ENCODE peak calls at places on chromosomes 7 and 10, in five cellular contexts. C is PC-9, V is psoas muscle, G is Peyer's patch, E is PC-3. H is an unnamed sample.

GRCh38 chr7:100127866-100128601 is 1.3 kb downstream of the MBLAC1 start:
- DNase-seq in V (peak; percentile 61), C (no peak), E (peak; percentile 14), G (peak; percentile 57), H (no peak)

GRCh38 chr10:79406683-79407396 is 38.6 kb downstream of the ZCCHC24 start:
- DNase-seq in C (no peak), G (no peak), V (peak; percentile 54), E (no peak), H (no peak)

GRCh38 chr10:31157125-31157983 is 125.7 kb upstream of the ZNF438 start:
- DNase-seq in C (no peak), E (no peak), G (no peak), V (peak; percentile 76), H (no peak)

GRCh38 chr7:3266240-3266639 is 34.8 kb upstream of the SDK1 start:
- DNase-seq in G (no peak), V (no peak), E (no peak), C (no peak), H (no peak)

GRCh38 chr10:122040786-122041185 is 51.8 kb downstream of the TACC2 start:
- DNase-seq in G (no peak), C (no peak), E (no peak), V (no peak), H (no peak)

GRCh38 chr7:801940-802364 is 30.3 kb upstream of the SUN1 start:
- DNase-seq in V (peak; percentile 73), G (peak; percentile 72), E (no peak), C (peak; percentile 66), H (peak; percentile 73)

GRCh38 chr7:40947546-40947945 is 755.3 kb downstream of the INHBA start:
- DNase-seq in C (no peak), G (no peak), V (no peak), E (no peak), H (no peak)

GRCh38 chr7:5709347-5709950 is 72.0 kb downstream of the RNF216 start:
- DNase-seq in G (no peak), C (no peak), E (no peak), V (no peak), H (no peak)

GRCh38 chr7:45710271-45711160 is 136.3 kb downstream of the ADCY1 start:
- DNase-seq in E (no peak), G (no peak), V (no peak), C (no peak), H (peak; percentile 62)

GRCh38 chr10:114720685-114721278 is 62.7 kb upstream of the ABLIM1 start:
- DNase-seq in G (no peak), E (no peak), C (no peak), V (no peak), H (no peak)

GRCh38 chr7:151687523-151688235 is 168.0 kb upstream of the RHEB start:
- DNase-seq in V (peak; percentile 74), G (peak; percentile 77), E (peak; percentile 99), C (peak; percentile 99), H (peak; percentile 93)

GRCh38 chr10:103676851-103677417 is 178.4 kb downstream of the SH3PXD2A start:
- DNase-seq in V (peak; percentile 81), E (no peak), C (no peak), G (peak; percentile 66), H (peak; percentile 90)

GRCh38 chr10:111820471-111820870 is 363.1 kb downstream of the GPAM start:
- DNase-seq in V (no peak), C (no peak), G (no peak), E (no peak), H (no peak)

GRCh38 chr10:8137726-8138125 is 83.2 kb downstream of the GATA3 start:
- DNase-seq in G (no peak), V (no peak), C (no peak), E (no peak), H (no peak)

GRCh38 chr7:159023746-159024145 is 120.9 kb downstream of the VIPR2 start:
- DNase-seq in C (no peak), E (no peak), V (no peak), G (peak; percentile 38), H (peak; percentile 38)

GRCh38 chr10:73246783-73247508 is at the start of gene DNAJC9:
- DNase-seq in E (peak; percentile 100), G (peak; percentile 99), V (peak; percentile 98), C (peak; percentile 99), H (peak; percentile 96)

GRCh38 chr10:36256905-36257304 is 614.8 kb upstream of the FZD8 start:
- DNase-seq in G (no peak), C (no peak), E (peak; percentile 84), V (no peak), H (no peak)

GRCh38 chr7:145152589-145152988 is 316.7 kb upstream of the TPK1 start:
- DNase-seq in G (no peak), E (no peak), V (no peak), C (no peak), H (no peak)

GRCh38 chr7:98056580-98056979 is 50.1 kb upstream of the LMTK2 start:
- DNase-seq in E (no peak), G (no peak), V (no peak), C (no peak), H (no peak)

GRCh38 chr7:44541-44896 is 147.9 kb upstream of the FAM20C start:
- DNase-seq in G (peak; percentile 22), C (no peak), V (peak; percentile 11), E (no peak), H (no peak)

GRCh38 chr7:106056513-106057203 is 55.5 kb downstream of the SYPL1 start:
- DNase-seq in V (peak; percentile 82), G (peak; percentile 88), C (peak; percentile 66), E (peak; percentile 92), H (peak; percentile 76)

GRCh38 chr10:11931038-11931437 is 107.9 kb downstream of the PROSER2 start:
- DNase-seq in G (no peak), V (no peak), E (no peak), C (no peak), H (no peak)

GRCh38 chr7:77315102-77315501 is 101.0 kb downstream of the GSAP start:
- DNase-seq in C (no peak), V (peak; percentile 61), G (no peak), E (no peak), H (no peak)

GRCh38 chr10:59709472-59710125 is at the start of gene SLC16A9:
- DNase-seq in V (peak; percentile 80), C (peak; percentile 21), E (peak; percentile 83), G (peak; percentile 56), H (no peak)

GRCh38 chr10:44925224-44925623 is 14.1 kb downstream of the TMEM72 start:
- DNase-seq in V (no peak), G (no peak), E (peak; percentile 35), C (no peak), H (peak; percentile 35)

GRCh38 chr10:21926949-21927348 is 76.6 kb downstream of the DNAJC1 start:
- DNase-seq in G (no peak), C (peak; percentile 40), E (peak; percentile 79), V (no peak), H (no peak)

GRCh38 chr10:122657734-122658133 is 41.9 kb downstream of the C10orf120 start:
- DNase-seq in C (no peak), V (no peak), G (peak; percentile 4), E (no peak), H (no peak)

GRCh38 chr7:76071316-76072242 is 23.7 kb downstream of the MDH2 start:
- DNase-seq in E (no peak), V (no peak), G (no peak), C (no peak), H (no peak)

GRCh38 chr7:97004931-97005763 is at the start of gene DLX6:
- DNase-seq in C (no peak), E (no peak), V (no peak), G (no peak), H (no peak)

GRCh38 chr7:40843338-40844026 is 708.7 kb downstream of the SUGCT start:
- DNase-seq in E (no peak), V (no peak), C (no peak), G (no peak), H (no peak)

GRCh38 chr10:85597006-85597405 is 769.6 kb downstream of the GRID1 start:
- DNase-seq in E (no peak), C (no peak), G (no peak), V (no peak), H (no peak)

GRCh38 chr10:85598646-85599045 is 767.9 kb downstream of the GRID1 start:
- DNase-seq in C (no peak), V (no peak), G (no peak), E (no peak), H (no peak)

GRCh38 chr10:85596389-85596788 is 770.2 kb downstream of the GRID1 start:
- DNase-seq in V (no peak), E (no peak), C (no peak), G (no peak), H (no peak)

GRCh38 chr10:85593226-85593625 is 773.4 kb downstream of the GRID1 start:
- DNase-seq in G (no peak), C (no peak), V (no peak), E (no peak), H (no peak)

DNA sequence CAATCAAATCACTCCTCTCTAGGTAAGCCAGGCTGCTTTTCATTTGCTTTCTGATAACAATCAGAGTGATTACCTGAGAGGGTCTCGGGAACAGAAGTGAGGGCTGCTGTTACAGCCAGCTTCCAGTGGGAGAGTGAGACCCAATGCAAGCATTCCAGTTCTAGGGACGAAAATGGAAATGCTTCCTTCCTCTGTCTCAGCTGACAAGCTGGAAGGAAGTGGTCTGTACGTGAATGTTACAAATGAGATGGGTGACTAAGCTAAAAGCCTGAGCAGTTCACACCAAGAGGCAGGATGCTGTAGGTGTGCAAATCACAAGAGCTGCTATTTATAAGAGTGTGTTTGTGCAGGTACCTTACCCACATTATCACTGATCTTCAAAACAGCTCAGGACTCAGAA is 772.4 kb downstream of the GRID1 start:
- DNase-seq in C (no peak), E (no peak), V (no peak), G (no peak), H (no peak)
- H3K4me3 ChIP-seq in C (no peak overlapping the region), E (no peak overlapping the region), V (no peak overlapping the region), G (no peak overlapping the region), H (no peak overlapping the region)

DNA sequence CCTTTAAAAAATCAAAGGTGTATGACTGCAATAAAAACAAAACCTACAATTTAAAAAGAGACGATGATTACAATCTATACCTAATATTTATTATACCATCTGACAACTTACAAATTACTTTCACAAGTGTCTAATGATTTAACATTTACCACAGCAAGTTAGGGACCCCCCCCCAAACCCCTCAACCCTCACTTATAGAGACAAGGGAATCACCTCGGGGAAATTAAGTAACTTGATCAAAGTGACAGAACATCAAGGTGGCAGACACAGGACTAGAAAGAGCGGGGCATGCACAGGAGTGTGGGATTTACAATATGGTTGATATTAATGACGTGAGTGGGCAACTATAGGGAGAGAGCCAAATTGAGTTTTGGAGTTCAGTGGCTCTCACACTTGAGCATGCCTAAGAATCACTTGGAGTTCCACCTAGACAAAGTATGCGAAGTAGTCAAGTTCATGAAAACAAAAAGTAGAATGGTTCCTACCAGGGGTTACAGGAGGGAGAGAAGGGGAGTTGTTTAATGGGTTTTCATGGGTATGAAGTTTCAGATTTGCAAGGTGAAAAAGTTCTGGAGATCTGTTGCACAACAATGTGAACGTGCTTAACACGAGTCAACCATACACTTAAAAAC is 43.4 kb downstream of the SGMS1 start:
- DNase-seq in V (no peak), G (no peak), C (no peak), E (peak; percentile 28), H (no peak)
- H3K27ac ChIP-seq in V (no peak overlapping the region), G (no peak overlapping the region), C (peak overlapping the region; percentile 84), E (peak overlapping the region; percentile 28), H (no peak overlapping the region)

GRCh38 chr10:85864866-85865526 is 501.6 kb downstream of the GRID1 start:
- DNase-seq in C (no peak), E (no peak), G (no peak), V (no peak), H (peak; percentile 22)
- TF ChIP-seq CTCF in C (no peak), E (no peak), G (no peak), V (no peak), H (no peak)

GRCh38 chr7:20783716-20784310 is 2.9 kb downstream of the SP8 start:
- DNase-seq in V (no peak), C (no peak), E (peak; percentile 48), G (no peak), H (no peak)
- H3K4me3 ChIP-seq in V (peak overlapping the region; percentile 60), C (no peak overlapping the region), E (peak overlapping the region; percentile 42), G (no peak overlapping the region), H (peak overlapping the region; percentile 72)

GRCh38 chr7:92714280-92714679 is 122.1 kb downstream of the CDK6 start:
- DNase-seq in C (no peak), V (no peak), G (no peak), E (no peak), H (no peak)
- H3K27ac ChIP-seq in C (no peak overlapping the region), V (no peak overlapping the region), G (no peak overlapping the region), E (no peak overlapping the region), H (peak overlapping the region; percentile 64)

H was measured in coronary artery.